ENCODE peak calls at places on chromosomes 2 and 18, in four cellular contexts. One of them, this sample, is unnamed.

GRCh38 chr18:55116855-55117254 is 157.6 kb upstream of the CCDC68 start:
- DNase-seq in foreskin melanocyte: no peak
- DNase-seq in GM12865: no peak
- DNase-seq in hypothalamus: no peak
- DNase-seq in this sample: no peak

GRCh38 chr2:75627902-75628504 is 18.6 kb upstream of the MRPL19 start:
- DNase-seq in foreskin melanocyte: peak
- DNase-seq in GM12865: peak
- DNase-seq in hypothalamus: no peak
- DNase-seq in this sample: peak

GRCh38 chr18:43486462-43486861 is 209.2 kb upstream of the SYT4 start:
- DNase-seq in foreskin melanocyte: no peak
- DNase-seq in GM12865: peak
- DNase-seq in hypothalamus: no peak
- DNase-seq in this sample: no peak

GRCh38 chr2:180077295-180077906 is 70.3 kb upstream of the CWC22 start:
- DNase-seq in foreskin melanocyte: peak
- DNase-seq in GM12865: no peak
- DNase-seq in hypothalamus: no peak
- DNase-seq in this sample: peak

GRCh38 chr2:223598994-223599645 is 3.0 kb downstream of the SCG2 start:
- DNase-seq in foreskin melanocyte: peak
- DNase-seq in GM12865: no peak
- DNase-seq in hypothalamus: no peak
- DNase-seq in this sample: no peak

GRCh38 chr18:68316636-68317035 is 398.3 kb downstream of the TMX3 start:
- DNase-seq in foreskin melanocyte: no peak
- DNase-seq in GM12865: no peak
- DNase-seq in hypothalamus: no peak
- DNase-seq in this sample: no peak

GRCh38 chr2:221502270-221502973 is 69.7 kb downstream of the EPHA4 start:
- DNase-seq in foreskin melanocyte: peak
- DNase-seq in GM12865: no peak
- DNase-seq in hypothalamus: no peak
- DNase-seq in this sample: no peak

GRCh38 chr2:198351647-198352046 is 547.3 kb downstream of the PLCL1 start:
- DNase-seq in foreskin melanocyte: peak
- DNase-seq in GM12865: no peak
- DNase-seq in hypothalamus: no peak
- DNase-seq in this sample: no peak

GRCh38 chr18:22391571-22392359 is 25.9 kb downstream of the CTAGE1 start:
- DNase-seq in foreskin melanocyte: peak
- DNase-seq in GM12865: peak
- DNase-seq in hypothalamus: no peak
- DNase-seq in this sample: peak

GRCh38 chr2:164388511-164388910 is 232.8 kb downstream of the GRB14 start:
- DNase-seq in foreskin melanocyte: peak
- DNase-seq in GM12865: peak
- DNase-seq in hypothalamus: no peak
- DNase-seq in this sample: peak

GRCh38 chr18:24015897-24016631 is 1.5 kb downstream of the TTC39C start:
- DNase-seq in foreskin melanocyte: no peak
- DNase-seq in GM12865: peak
- DNase-seq in hypothalamus: no peak
- DNase-seq in this sample: no peak

GRCh38 chr2:112881217-112882000 is 29.6 kb upstream of the IL37 start:
- DNase-seq in foreskin melanocyte: peak
- DNase-seq in GM12865: peak
- DNase-seq in hypothalamus: no peak
- DNase-seq in this sample: no peak

GRCh38 chr2:68341583-68341982 is 21.8 kb upstream of the CNRIP1 start:
- DNase-seq in foreskin melanocyte: no peak
- DNase-seq in GM12865: no peak
- DNase-seq in hypothalamus: no peak
- DNase-seq in this sample: no peak

GRCh38 chr2:47785986-47786385 is 3.0 kb downstream of the MSH6 start:
- DNase-seq in foreskin melanocyte: no peak
- DNase-seq in GM12865: no peak
- DNase-seq in hypothalamus: no peak
- DNase-seq in this sample: no peak

GRCh38 chr2:88735853-88736252 is 44.4 kb downstream of the RPIA start:
- DNase-seq in foreskin melanocyte: no peak
- DNase-seq in GM12865: no peak
- DNase-seq in hypothalamus: no peak
- DNase-seq in this sample: no peak

GRCh38 chr2:29747786-29748470 is 173.5 kb downstream of the ALK start:
- DNase-seq in foreskin melanocyte: no peak
- DNase-seq in GM12865: no peak
- DNase-seq in hypothalamus: no peak
- DNase-seq in this sample: peak

GRCh38 chr2:201668402-201668801 is 25.1 kb upstream of the TMEM237 start:
- DNase-seq in foreskin melanocyte: no peak
- DNase-seq in GM12865: no peak
- DNase-seq in hypothalamus: no peak
- DNase-seq in this sample: no peak

GRCh38 chr2:217364224-217364623 is 504.4 kb upstream of the TNP1 start:
- DNase-seq in foreskin melanocyte: no peak
- DNase-seq in GM12865: no peak
- DNase-seq in hypothalamus: no peak
- DNase-seq in this sample: no peak

GRCh38 chr18:79345366-79345765 is 50.4 kb upstream of the NFATC1 start:
- DNase-seq in foreskin melanocyte: no peak
- DNase-seq in GM12865: no peak
- DNase-seq in hypothalamus: no peak
- DNase-seq in this sample: no peak

GRCh38 chr2:224645722-224646121 is 60.6 kb upstream of the CUL3 start:
- DNase-seq in foreskin melanocyte: no peak
- DNase-seq in GM12865: no peak
- DNase-seq in hypothalamus: no peak
- DNase-seq in this sample: no peak

GRCh38 chr2:16058256-16058655 is 117.9 kb downstream of the MYCN start:
- DNase-seq in foreskin melanocyte: no peak
- DNase-seq in GM12865: peak
- DNase-seq in hypothalamus: no peak
- DNase-seq in this sample: no peak

GRCh38 chr2:172540421-172540820 is 15.5 kb upstream of the PDK1 start:
- DNase-seq in foreskin melanocyte: no peak
- DNase-seq in GM12865: no peak
- DNase-seq in hypothalamus: no peak
- DNase-seq in this sample: no peak

GRCh38 chr2:240513544-240514287 is 44.1 kb downstream of the ANKMY1 start:
- DNase-seq in foreskin melanocyte: peak
- DNase-seq in GM12865: peak
- DNase-seq in hypothalamus: no peak
- DNase-seq in this sample: peak

GRCh38 chr18:8754995-8755955 is 49.9 kb downstream of the MTCL1 start:
- DNase-seq in foreskin melanocyte: no peak
- DNase-seq in GM12865: peak
- DNase-seq in hypothalamus: no peak
- DNase-seq in this sample: no peak

GRCh38 chr2:30149976-30150375 is 3.2 kb downstream of the YPEL5 start:
- DNase-seq in foreskin melanocyte: no peak
- DNase-seq in GM12865: no peak
- DNase-seq in hypothalamus: no peak
- DNase-seq in this sample: no peak

GRCh38 chr2:72953976-72954375 is 36.7 kb downstream of the EMX1 start:
- DNase-seq in foreskin melanocyte: no peak
- DNase-seq in GM12865: peak
- DNase-seq in hypothalamus: no peak
- DNase-seq in this sample: no peak

GRCh38 chr2:134869941-134870736 is 31.7 kb downstream of the ACMSD start:
- DNase-seq in foreskin melanocyte: no peak
- DNase-seq in GM12865: no peak
- DNase-seq in hypothalamus: no peak
- DNase-seq in this sample: no peak

GRCh38 chr2:238585836-238586821 is 159.4 kb downstream of the ASB1 start:
- DNase-seq in foreskin melanocyte: peak
- DNase-seq in GM12865: no peak
- DNase-seq in hypothalamus: no peak
- DNase-seq in this sample: no peak

GRCh38 chr2:240836781-240837467 is 16.9 kb upstream of the KIF1A start:
- DNase-seq in foreskin melanocyte: no peak
- DNase-seq in GM12865: no peak
- DNase-seq in hypothalamus: no peak
- DNase-seq in this sample: no peak

GRCh38 chr2:138677179-138677578 is 103.0 kb downstream of the NXPH2 start:
- DNase-seq in foreskin melanocyte: no peak
- DNase-seq in GM12865: no peak
- DNase-seq in hypothalamus: no peak
- DNase-seq in this sample: no peak

GRCh38 chr2:218727502-218728165 is 17.0 kb downstream of the TTLL4 start:
- DNase-seq in foreskin melanocyte: no peak
- DNase-seq in GM12865: peak
- DNase-seq in hypothalamus: no peak
- DNase-seq in this sample: no peak

GRCh38 chr18:75854174-75854573 is 426.7 kb upstream of the SMIM21 start:
- DNase-seq in foreskin melanocyte: no peak
- DNase-seq in GM12865: peak
- DNase-seq in hypothalamus: no peak
- DNase-seq in this sample: peak

GRCh38 chr2:56531668-56532420 is 348.1 kb downstream of the CCDC85A start:
- DNase-seq in foreskin melanocyte: no peak
- DNase-seq in GM12865: no peak
- DNase-seq in hypothalamus: no peak
- DNase-seq in this sample: no peak

GRCh38 chr2:180943275-180943674 is 37.1 kb upstream of the UBE2E3 start:
- DNase-seq in foreskin melanocyte: no peak
- DNase-seq in GM12865: no peak
- DNase-seq in hypothalamus: no peak
- DNase-seq in this sample: no peak

GRCh38 chr2:121804997-121805766 is 49.7 kb downstream of the TSN start:
- DNase-seq in foreskin melanocyte: no peak
- DNase-seq in GM12865: peak
- DNase-seq in hypothalamus: no peak
- DNase-seq in this sample: no peak

GRCh38 chr18:41922171-41922570 is 32.9 kb upstream of the PIK3C3 start:
- DNase-seq in foreskin melanocyte: no peak
- DNase-seq in GM12865: no peak
- DNase-seq in hypothalamus: no peak
- DNase-seq in this sample: no peak

This sample was measured in HT-29.